ENCODE peak calls at places on chromosomes 16 and 17, in four cellular contexts. F, A, U and K are unnamed samples.
A peak's percentile ranks its signal among the peaks of the same experiment; 100 is the strongest.

GRCh38 chr16:31421587-31421986 is 6.6 kb downstream of the COX6A2 start:
- DNase-seq in F (no peak), A (no peak), U (no peak), K (no peak)

GRCh38 chr16:535446-536405 is 8.2 kb downstream of the CAPN15 start:
- DNase-seq in F (peak; percentile 89), A (peak; percentile 69), U (no peak), K (peak; percentile 91)

GRCh38 chr16:80656161-80656560 is 115.4 kb downstream of the DYNLRB2 start:
- DNase-seq in F (no peak), A (no peak), U (no peak), K (no peak)

GRCh38 chr17:76723812-76724211 is 2.6 kb downstream of the JMJD6 start:
- DNase-seq in F (no peak), A (no peak), U (no peak), K (no peak)

GRCh38 chr16:64478258-64478906 is 643.5 kb downstream of the CDH11 start:
- DNase-seq in F (peak; percentile 56), A (no peak), U (no peak), K (no peak)

GRCh38 chr17:80071116-80071980 is 30.0 kb upstream of the GAA start:
- DNase-seq in F (no peak), A (no peak), U (peak; percentile 52), K (no peak)

GRCh38 chr16:70746040-70746707 is 54.8 kb downstream of the VAC14 start:
- DNase-seq in F (peak; percentile 69), A (peak; percentile 68), U (peak; percentile 79), K (no peak)

GRCh38 chr16:68420366-68420765 is 27.9 kb downstream of the SMPD3 start:
- DNase-seq in F (no peak), A (no peak), U (no peak), K (no peak)

GRCh38 chr17:44916781-44917241 is 1.5 kb upstream of the GFAP start:
- DNase-seq in F (peak; percentile 39), A (peak; percentile 64), U (peak; percentile 89), K (no peak)

GRCh38 chr16:25155553-25156460 is 44.3 kb downstream of the LCMT1 start:
- DNase-seq in F (no peak), A (no peak), U (no peak), K (no peak)

GRCh38 chr16:87186440-87186839 is 130.8 kb downstream of the C16orf95 start:
- DNase-seq in F (no peak), A (no peak), U (no peak), K (no peak)

GRCh38 chr16:73056911-73057310 is 9.0 kb upstream of the ZFHX3 start:
- DNase-seq in F (peak; percentile 10), A (no peak), U (no peak), K (no peak)

GRCh38 chr17:56222255-56222654 is 69.0 kb downstream of the ANKFN1 start:
- DNase-seq in F (no peak), A (no peak), U (no peak), K (no peak)

GRCh38 chr17:38809828-38810227 is 10.5 kb upstream of the PIP4K2B start:
- DNase-seq in F (no peak), A (no peak), U (no peak), K (no peak)

GRCh38 chr16:66427036-66427446 is at the start of gene BEAN1:
- DNase-seq in F (peak; percentile 67), A (peak; percentile 34), U (no peak), K (no peak)

GRCh38 chr16:2790631-2791030 is 3.3 kb upstream of the PRSS33 start:
- DNase-seq in F (no peak), A (no peak), U (peak; percentile 3), K (no peak)

GRCh38 chr17:41772586-41773189 is 13.8 kb downstream of the JUP start:
- DNase-seq in F (no peak), A (no peak), U (no peak), K (no peak)

GRCh38 chr17:7750321-7750821 is 32.8 kb downstream of the DNAH2 start:
- DNase-seq in F (no peak), A (peak; percentile 65), U (no peak), K (no peak)

GRCh38 chr17:35540589-35541404 is 3.3 kb upstream of the SLFN12L start:
- DNase-seq in F (no peak), A (peak; percentile 54), U (peak; percentile 56), K (no peak)

GRCh38 chr16:4212207-4212933 is 29.5 kb downstream of the SRL start:
- DNase-seq in F (no peak), A (no peak), U (peak; percentile 95), K (no peak)

GRCh38 chr16:48811478-48811877 is 201.5 kb upstream of the N4BP1 start:
- DNase-seq in F (no peak), A (no peak), U (no peak), K (no peak)

GRCh38 chr17:28834420-28834819 is 8.2 kb downstream of the FAM222B start:
- DNase-seq in F (no peak), A (no peak), U (no peak), K (no peak)

GRCh38 chr16:2181952-2182351 is 14.5 kb downstream of the CASKIN1 start:
- DNase-seq in F (no peak), A (no peak), U (no peak), K (no peak)

GRCh38 chr16:75591001-75591852 is 25.0 kb downstream of the GABARAPL2 start:
- DNase-seq in F (peak; percentile 66), A (no peak), U (peak; percentile 88), K (no peak)

GRCh38 chr17:63601439-63602371 is 1.0 kb downstream of the TACO1 start:
- DNase-seq in F (peak; percentile 17), A (no peak), U (no peak), K (no peak)

DNA sequence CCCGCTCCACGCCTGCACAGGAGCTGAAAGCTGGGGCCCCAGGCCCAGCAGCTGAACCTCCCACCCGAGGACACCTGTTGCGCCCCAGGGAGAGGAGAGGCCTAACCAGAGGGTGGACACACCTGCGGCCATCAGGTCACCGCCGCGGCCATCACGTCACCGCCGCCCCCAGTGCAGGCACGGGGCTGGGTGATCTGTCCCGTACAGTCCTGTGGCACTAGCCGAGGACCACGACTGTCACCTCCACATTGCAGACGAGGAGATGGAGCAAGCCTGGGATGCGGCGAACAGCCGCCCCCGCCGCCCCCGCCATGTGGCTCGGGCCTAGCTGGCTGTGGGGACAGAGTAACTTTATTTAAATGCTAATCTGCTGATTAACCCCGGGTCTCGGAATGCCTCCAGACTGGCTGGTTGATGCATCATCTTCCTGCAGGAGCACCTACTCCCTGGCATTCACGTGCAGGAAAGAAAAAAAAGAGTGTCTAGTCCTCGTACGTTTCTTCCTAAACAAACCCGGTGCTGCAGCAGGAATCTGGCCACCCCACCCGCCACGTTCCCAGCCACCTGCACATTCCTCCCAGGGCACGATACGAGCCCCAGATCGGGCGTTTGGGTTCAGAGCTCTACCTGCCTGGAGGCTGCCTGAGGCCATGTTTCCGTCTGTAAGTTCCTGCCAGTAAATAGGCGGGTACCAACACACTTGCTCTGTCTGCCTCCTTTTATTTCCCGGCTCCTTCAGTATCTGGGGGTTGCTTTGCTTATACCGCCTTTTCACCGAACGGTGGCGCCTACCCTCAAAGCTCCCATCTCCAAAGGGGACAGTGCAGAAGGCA is 29.9 kb downstream of the PIEZO1 start:
- DNase-seq in F (peak; percentile 68), A (peak; percentile 82), U (no peak), K (no peak)
- TF ChIP-seq CTCF in F (peak; percentile 48), A (peak; percentile 40), U (peak; percentile 21), K (peak; percentile 52)

DNA sequence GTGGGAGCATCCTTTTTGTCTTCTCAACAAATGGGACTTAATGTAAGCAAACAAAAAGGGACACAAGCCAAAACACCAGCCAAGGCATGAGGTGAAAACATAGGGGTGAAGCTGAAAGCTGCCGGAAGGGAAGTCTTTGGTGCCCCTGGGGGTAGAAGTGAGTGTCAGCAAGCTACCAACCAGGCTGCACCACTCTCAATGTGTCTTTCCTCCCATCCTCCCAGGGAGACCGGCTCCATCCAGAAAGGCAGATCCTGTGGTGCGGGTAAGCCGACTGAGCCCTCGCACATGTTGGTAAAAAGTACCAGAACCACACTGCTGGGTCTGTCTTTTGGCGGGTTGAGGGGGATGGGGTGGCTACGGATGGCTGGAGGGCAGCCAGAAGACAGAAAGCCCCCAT is 52.0 kb upstream of the SREBF1 start:
- DNase-seq in F (no peak), A (no peak), U (no peak), K (no peak)
- TF ChIP-seq CTCF in F (no peak), A (no peak), U (no peak), K (no peak)

DNA sequence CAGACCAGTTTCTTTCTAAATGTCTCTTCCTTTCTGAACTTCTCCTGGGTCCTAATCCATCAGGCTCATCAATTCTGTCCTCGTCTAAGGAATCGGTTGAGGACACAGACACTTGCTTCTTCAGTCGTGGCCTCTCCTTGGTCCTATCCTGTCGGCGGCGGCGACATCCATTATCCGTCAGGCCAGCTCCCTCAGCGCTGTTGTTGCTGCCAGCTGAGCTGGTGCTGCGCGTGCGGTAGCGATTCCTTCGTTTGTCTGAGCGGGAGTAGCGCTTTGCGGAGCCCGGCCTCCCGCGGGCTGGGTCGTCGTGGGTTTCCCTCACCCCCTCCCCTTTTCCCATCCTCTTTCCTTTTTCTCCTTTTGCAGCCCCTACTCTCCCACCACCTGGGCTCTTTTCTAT is 3.8 kb downstream of the SMG6 start:
- DNase-seq in F (no peak), A (no peak), U (no peak), K (peak; percentile 73)
- TF ChIP-seq CTCF in F (no peak), A (no peak), U (no peak), K (no peak)

GRCh38 chr17:17971431-17972125 is 622 bp downstream of the TOM1L2 start:
- DNase-seq in F (no peak), A (no peak), U (peak; percentile 58), K (no peak)
- TF ChIP-seq CTCF in F (no peak), A (no peak), U (no peak), K (no peak)

GRCh38 chr17:33642002-33642401 is 348.9 kb upstream of the ASIC2 start:
- DNase-seq in F (no peak), A (peak; percentile 21), U (no peak), K (no peak)
- TF ChIP-seq CTCF in F (no peak), A (no peak), U (no peak), K (no peak)

GRCh38 chr16:53495325-53495724 is 7.7 kb downstream of the AKTIP start:
- DNase-seq in F (no peak), A (no peak), U (no peak), K (no peak)
- TF ChIP-seq CTCF in F (no peak), A (no peak), U (no peak), K (no peak)

GRCh38 chr17:20080513-20080912 is 71.4 kb downstream of the SPECC1 start:
- DNase-seq in F (no peak), A (no peak), U (no peak), K (peak; percentile 59)
- TF ChIP-seq CTCF in F (no peak), A (no peak), U (no peak), K (no peak)